ENCODE peak calls at places on chromosomes 6 and 20, in five cellular contexts. O is activated T-cell treated with anti-CD3 and anti-CD28 coated beads for 48 hours; E is activated naive CD4-positive, alpha-beta T cell; N is germinal center; T is nephron progenitor cell. C is an unnamed sample.

GRCh38 chr20:46009847-46010246 is 1.1 kb downstream of the MMP9 start:
- DNase-seq in O (no peak), E (no peak), N (no peak), T (no peak), C (no peak)

GRCh38 chr6:20572288-20572687 is 38.0 kb downstream of the CDKAL1 start:
- DNase-seq in O (no peak), E (no peak), N (no peak), T (no peak), C (no peak)

GRCh38 chr20:62501801-62502495 is 26.2 kb upstream of the GATA5 start:
- DNase-seq in O (peak), E (no peak), N (no peak), T (no peak), C (peak)

GRCh38 chr6:113361014-113361645 is 496.0 kb upstream of the MARCKS start:
- DNase-seq in O (no peak), E (no peak), N (no peak), T (no peak), C (no peak)

GRCh38 chr6:105317607-105318533 is 85.0 kb downstream of the PREP start:
- DNase-seq in O (no peak), E (no peak), N (no peak), T (no peak), C (no peak)

GRCh38 chr6:42928748-42929087 is 562 bp upstream of the CNPY3 start:
- DNase-seq in O (no peak), E (no peak), N (no peak), T (no peak), C (peak)

GRCh38 chr6:47230579-47230978 is 79.1 kb downstream of the TNFRSF21 start:
- DNase-seq in O (no peak), E (no peak), N (no peak), T (no peak), C (no peak)

GRCh38 chr6:39295538-39295937 is 18.7 kb downstream of the KCNK17 start:
- DNase-seq in O (no peak), E (no peak), N (no peak), T (no peak), C (no peak)

GRCh38 chr6:96613291-96613999 is 50.5 kb downstream of the FHL5 start:
- DNase-seq in O (no peak), E (no peak), N (no peak), T (no peak), C (no peak)

GRCh38 chr20:24746351-24746685 is 202.8 kb upstream of the CST7 start:
- DNase-seq in O (no peak), E (no peak), N (no peak), T (no peak), C (no peak)

GRCh38 chr20:19715986-19716385 is 42.1 kb upstream of the RIN2 start:
- DNase-seq in O (no peak), E (no peak), N (no peak), T (no peak), C (no peak)

GRCh38 chr6:126625019-126625418 is 285.1 kb downstream of the CENPW start:
- DNase-seq in O (no peak), E (no peak), N (no peak), T (peak), C (no peak)

GRCh38 chr20:32762754-32763201 is 593 bp downstream of the DNMT3B start:
- DNase-seq in O (no peak), E (no peak), N (peak), T (peak), C (peak)

GRCh38 chr6:72132425-72132824 is 246.1 kb downstream of the RIMS1 start:
- DNase-seq in O (no peak), E (no peak), N (no peak), T (no peak), C (no peak)

GRCh38 chr20:46099491-46100287 is 9.9 kb upstream of the NCOA5 start:
- DNase-seq in O (no peak), E (no peak), N (peak), T (peak), C (peak)

GRCh38 chr20:43681468-43681942 is 14.6 kb downstream of the MYBL2 start:
- DNase-seq in O (no peak), E (no peak), N (peak), T (no peak), C (peak)

GRCh38 chr6:150211700-150212615 is 69.1 kb downstream of the PPP1R14C start:
- DNase-seq in O (no peak), E (no peak), N (no peak), T (no peak), C (no peak)

GRCh38 chr6:26275663-26276062 is 89.3 kb upstream of the BTN3A2 start:
- DNase-seq in O (no peak), E (no peak), N (no peak), T (no peak), C (no peak)

GRCh38 chr20:46357030-46357514 is 48.8 kb upstream of the CDH22 start:
- DNase-seq in O (no peak), E (no peak), N (no peak), T (no peak), C (no peak)

GRCh38 chr6:152746172-152746553 is 4.4 kb upstream of the VIP start:
- DNase-seq in O (no peak), E (no peak), N (no peak), T (no peak), C (no peak)

GRCh38 chr20:62644044-62644795 is 1.9 kb downstream of the SLCO4A1 start:
- DNase-seq in O (no peak), E (no peak), N (no peak), T (no peak), C (no peak)

GRCh38 chr6:113317870-113318269 is 539.3 kb upstream of the MARCKS start:
- DNase-seq in O (no peak), E (no peak), N (no peak), T (no peak), C (no peak)